ENCODE peak calls at places on chromosomes 11 and 22, in eight cellular contexts. One of them, this sample, is unnamed.

GRCh38 chr22:43110927-43111623 is 525 bp downstream of the BIK start:
- DNase-seq in ovary: peak
- DNase-seq in upper lobe of left lung: peak
- DNase-seq in left ventricle myocardium inferior: no peak
- DNase-seq in fibroblast of pulmonary artery: no peak
- DNase-seq in AG10803: no peak
- DNase-seq in MM.1S: peak
- DNase-seq in heart left ventricle: no peak
- DNase-seq in this sample: no peak

GRCh38 chr11:94142308-94143277 is 14.0 kb downstream of the PANX1 start:
- DNase-seq in ovary: no peak
- DNase-seq in upper lobe of left lung: no peak
- DNase-seq in left ventricle myocardium inferior: no peak
- DNase-seq in fibroblast of pulmonary artery: peak
- DNase-seq in AG10803: no peak
- DNase-seq in MM.1S: no peak
- DNase-seq in heart left ventricle: no peak
- DNase-seq in this sample: peak

GRCh38 chr11:95849087-95849825 is 59.0 kb downstream of the CEP57 start:
- DNase-seq in ovary: peak
- DNase-seq in upper lobe of left lung: no peak
- DNase-seq in left ventricle myocardium inferior: peak
- DNase-seq in fibroblast of pulmonary artery: peak
- DNase-seq in AG10803: peak
- DNase-seq in MM.1S: peak
- DNase-seq in heart left ventricle: peak
- DNase-seq in this sample: peak

GRCh38 chr11:1516273-1517067 is 29.9 kb upstream of the MOB2 start:
- DNase-seq in ovary: peak
- DNase-seq in upper lobe of left lung: no peak
- DNase-seq in left ventricle myocardium inferior: peak
- DNase-seq in fibroblast of pulmonary artery: no peak
- DNase-seq in AG10803: peak
- DNase-seq in MM.1S: no peak
- DNase-seq in heart left ventricle: no peak
- DNase-seq in this sample: no peak

GRCh38 chr11:27282141-27282590 is 80.8 kb downstream of the CCDC34 start:
- DNase-seq in ovary: peak
- DNase-seq in upper lobe of left lung: no peak
- DNase-seq in left ventricle myocardium inferior: peak
- DNase-seq in fibroblast of pulmonary artery: peak
- DNase-seq in AG10803: peak
- DNase-seq in MM.1S: no peak
- DNase-seq in heart left ventricle: peak
- DNase-seq in this sample: peak

GRCh38 chr11:11842426-11843008 is 745 bp downstream of the USP47 start:
- DNase-seq in ovary: peak
- DNase-seq in upper lobe of left lung: no peak
- DNase-seq in left ventricle myocardium inferior: peak
- DNase-seq in fibroblast of pulmonary artery: peak
- DNase-seq in AG10803: peak
- DNase-seq in MM.1S: peak
- DNase-seq in heart left ventricle: peak
- DNase-seq in this sample: peak

GRCh38 chr22:17121235-17122195 is at the start of gene TMEM121B:
- DNase-seq in ovary: peak
- DNase-seq in upper lobe of left lung: peak
- DNase-seq in left ventricle myocardium inferior: peak
- DNase-seq in fibroblast of pulmonary artery: peak
- DNase-seq in AG10803: peak
- DNase-seq in MM.1S: no peak
- DNase-seq in heart left ventricle: peak
- DNase-seq in this sample: peak

GRCh38 chr11:74465291-74465708 is 2.0 kb downstream of the KCNE3 start:
- DNase-seq in ovary: no peak
- DNase-seq in upper lobe of left lung: no peak
- DNase-seq in left ventricle myocardium inferior: no peak
- DNase-seq in fibroblast of pulmonary artery: no peak
- DNase-seq in AG10803: no peak
- DNase-seq in MM.1S: no peak
- DNase-seq in heart left ventricle: no peak
- DNase-seq in this sample: no peak

GRCh38 chr22:18056161-18056666 is 21.6 kb upstream of the PEX26 start:
- DNase-seq in ovary: no peak
- DNase-seq in upper lobe of left lung: no peak
- DNase-seq in left ventricle myocardium inferior: no peak
- DNase-seq in fibroblast of pulmonary artery: no peak
- DNase-seq in AG10803: peak
- DNase-seq in MM.1S: peak
- DNase-seq in heart left ventricle: peak
- DNase-seq in this sample: peak

GRCh38 chr22:48489551-48490512 is 1337.8 kb downstream of the BRD1 start:
- DNase-seq in ovary: no peak
- DNase-seq in upper lobe of left lung: peak
- DNase-seq in left ventricle myocardium inferior: no peak
- DNase-seq in fibroblast of pulmonary artery: no peak
- DNase-seq in AG10803: peak
- DNase-seq in MM.1S: peak
- DNase-seq in heart left ventricle: no peak
- DNase-seq in this sample: no peak

GRCh38 chr11:10623797-10624761 is 55.6 kb upstream of the LYVE1 start:
- DNase-seq in ovary: peak
- DNase-seq in upper lobe of left lung: no peak
- DNase-seq in left ventricle myocardium inferior: no peak
- DNase-seq in fibroblast of pulmonary artery: peak
- DNase-seq in AG10803: no peak
- DNase-seq in MM.1S: peak
- DNase-seq in heart left ventricle: no peak
- DNase-seq in this sample: peak

GRCh38 chr11:113481226-113481625 is 6.0 kb upstream of the DRD2 start:
- DNase-seq in ovary: no peak
- DNase-seq in upper lobe of left lung: no peak
- DNase-seq in left ventricle myocardium inferior: no peak
- DNase-seq in fibroblast of pulmonary artery: no peak
- DNase-seq in AG10803: no peak
- DNase-seq in MM.1S: no peak
- DNase-seq in heart left ventricle: no peak
- DNase-seq in this sample: no peak

GRCh38 chr11:120710354-120711187 is 199.0 kb downstream of the GRIK4 start:
- DNase-seq in ovary: peak
- DNase-seq in upper lobe of left lung: peak
- DNase-seq in left ventricle myocardium inferior: no peak
- DNase-seq in fibroblast of pulmonary artery: peak
- DNase-seq in AG10803: peak
- DNase-seq in MM.1S: no peak
- DNase-seq in heart left ventricle: no peak
- DNase-seq in this sample: peak

GRCh38 chr11:92867913-92868619 is 101.4 kb upstream of the MTNR1B start:
- DNase-seq in ovary: no peak
- DNase-seq in upper lobe of left lung: no peak
- DNase-seq in left ventricle myocardium inferior: no peak
- DNase-seq in fibroblast of pulmonary artery: no peak
- DNase-seq in AG10803: no peak
- DNase-seq in MM.1S: no peak
- DNase-seq in heart left ventricle: no peak
- DNase-seq in this sample: no peak

GRCh38 chr11:100821198-100821597 is 134.1 kb downstream of the ARHGAP42 start:
- DNase-seq in ovary: no peak
- DNase-seq in upper lobe of left lung: no peak
- DNase-seq in left ventricle myocardium inferior: no peak
- DNase-seq in fibroblast of pulmonary artery: peak
- DNase-seq in AG10803: no peak
- DNase-seq in MM.1S: no peak
- DNase-seq in heart left ventricle: no peak
- DNase-seq in this sample: no peak

GRCh38 chr22:28222976-28223375 is 303.9 kb upstream of the PITPNB start:
- DNase-seq in ovary: no peak
- DNase-seq in upper lobe of left lung: no peak
- DNase-seq in left ventricle myocardium inferior: no peak
- DNase-seq in fibroblast of pulmonary artery: no peak
- DNase-seq in AG10803: peak
- DNase-seq in MM.1S: no peak
- DNase-seq in heart left ventricle: no peak
- DNase-seq in this sample: peak

GRCh38 chr11:72326151-72326842 is 82.3 kb upstream of the PHOX2A start:
- DNase-seq in ovary: no peak
- DNase-seq in upper lobe of left lung: no peak
- DNase-seq in left ventricle myocardium inferior: no peak
- DNase-seq in fibroblast of pulmonary artery: peak
- DNase-seq in AG10803: peak
- DNase-seq in MM.1S: no peak
- DNase-seq in heart left ventricle: no peak
- DNase-seq in this sample: peak

GRCh38 chr11:90202342-90202741 is 20.5 kb downstream of the CHORDC1 start:
- DNase-seq in ovary: no peak
- DNase-seq in upper lobe of left lung: no peak
- DNase-seq in left ventricle myocardium inferior: no peak
- DNase-seq in fibroblast of pulmonary artery: no peak
- DNase-seq in AG10803: no peak
- DNase-seq in MM.1S: no peak
- DNase-seq in heart left ventricle: no peak
- DNase-seq in this sample: no peak

GRCh38 chr11:11552688-11553087 is 69.1 kb downstream of the GALNT18 start:
- DNase-seq in ovary: no peak
- DNase-seq in upper lobe of left lung: no peak
- DNase-seq in left ventricle myocardium inferior: no peak
- DNase-seq in fibroblast of pulmonary artery: no peak
- DNase-seq in AG10803: no peak
- DNase-seq in MM.1S: no peak
- DNase-seq in heart left ventricle: no peak
- DNase-seq in this sample: no peak

GRCh38 chr11:8327761-8328192 is 64.1 kb upstream of the LMO1 start:
- DNase-seq in ovary: no peak
- DNase-seq in upper lobe of left lung: no peak
- DNase-seq in left ventricle myocardium inferior: no peak
- DNase-seq in fibroblast of pulmonary artery: no peak
- DNase-seq in AG10803: no peak
- DNase-seq in MM.1S: no peak
- DNase-seq in heart left ventricle: no peak
- DNase-seq in this sample: peak

GRCh38 chr11:106961048-106961447 is 57.2 kb downstream of the GUCY1A2 start:
- DNase-seq in ovary: no peak
- DNase-seq in upper lobe of left lung: no peak
- DNase-seq in left ventricle myocardium inferior: no peak
- DNase-seq in fibroblast of pulmonary artery: peak
- DNase-seq in AG10803: peak
- DNase-seq in MM.1S: no peak
- DNase-seq in heart left ventricle: no peak
- DNase-seq in this sample: no peak
- H3K4me3 ChIP-seq in ovary: no peak
- H3K4me3 ChIP-seq in upper lobe of left lung: no peak
- H3K4me3 ChIP-seq in left ventricle myocardium inferior: no peak
- H3K4me3 ChIP-seq in fibroblast of pulmonary artery: peak
- H3K4me3 ChIP-seq in AG10803: no peak
- H3K4me3 ChIP-seq in MM.1S: no peak
- H3K4me3 ChIP-seq in heart left ventricle: no peak
- H3K4me3 ChIP-seq in this sample: no peak

GRCh38 chr22:21642584-21643448 is 714 bp downstream of the SDF2L1 start:
- DNase-seq in ovary: no peak
- DNase-seq in upper lobe of left lung: peak
- DNase-seq in left ventricle myocardium inferior: no peak
- DNase-seq in fibroblast of pulmonary artery: peak
- DNase-seq in AG10803: peak
- DNase-seq in MM.1S: peak
- DNase-seq in heart left ventricle: no peak
- DNase-seq in this sample: peak
- TF ChIP-seq CTCF in ovary: no peak
- TF ChIP-seq CTCF in upper lobe of left lung: peak
- TF ChIP-seq CTCF in left ventricle myocardium inferior: peak
- TF ChIP-seq CTCF in fibroblast of pulmonary artery: peak
- TF ChIP-seq CTCF in AG10803: peak
- TF ChIP-seq CTCF in MM.1S: peak
- TF ChIP-seq CTCF in heart left ventricle: peak
- TF ChIP-seq CTCF in this sample: peak

GRCh38 chr11:45664376-45665205 is 831 bp downstream of the CHST1 start:
- DNase-seq in ovary: peak
- DNase-seq in upper lobe of left lung: peak
- DNase-seq in left ventricle myocardium inferior: no peak
- DNase-seq in fibroblast of pulmonary artery: no peak
- DNase-seq in AG10803: no peak
- DNase-seq in MM.1S: no peak
- DNase-seq in heart left ventricle: no peak
- DNase-seq in this sample: no peak
- H3K4me3 ChIP-seq in ovary: peak
- H3K4me3 ChIP-seq in upper lobe of left lung: peak
- H3K4me3 ChIP-seq in left ventricle myocardium inferior: peak
- H3K4me3 ChIP-seq in fibroblast of pulmonary artery: peak
- H3K4me3 ChIP-seq in AG10803: peak
- H3K4me3 ChIP-seq in MM.1S: peak
- H3K4me3 ChIP-seq in heart left ventricle: peak
- H3K4me3 ChIP-seq in this sample: peak

GRCh38 chr11:24389575-24389974 is 107.3 kb upstream of the LUZP2 start:
- DNase-seq in ovary: no peak
- DNase-seq in upper lobe of left lung: no peak
- DNase-seq in left ventricle myocardium inferior: no peak
- DNase-seq in fibroblast of pulmonary artery: no peak
- DNase-seq in AG10803: no peak
- DNase-seq in MM.1S: no peak
- DNase-seq in heart left ventricle: no peak
- DNase-seq in this sample: no peak

GRCh38 chr11:24383137-24383536 is 113.7 kb upstream of the LUZP2 start:
- DNase-seq in ovary: no peak
- DNase-seq in upper lobe of left lung: no peak
- DNase-seq in left ventricle myocardium inferior: no peak
- DNase-seq in fibroblast of pulmonary artery: no peak
- DNase-seq in AG10803: no peak
- DNase-seq in MM.1S: no peak
- DNase-seq in heart left ventricle: no peak
- DNase-seq in this sample: no peak

GRCh38 chr11:24391165-24391564 is 105.7 kb upstream of the LUZP2 start:
- DNase-seq in ovary: no peak
- DNase-seq in upper lobe of left lung: no peak
- DNase-seq in left ventricle myocardium inferior: no peak
- DNase-seq in fibroblast of pulmonary artery: peak
- DNase-seq in AG10803: peak
- DNase-seq in MM.1S: no peak
- DNase-seq in heart left ventricle: no peak
- DNase-seq in this sample: peak

DNA sequence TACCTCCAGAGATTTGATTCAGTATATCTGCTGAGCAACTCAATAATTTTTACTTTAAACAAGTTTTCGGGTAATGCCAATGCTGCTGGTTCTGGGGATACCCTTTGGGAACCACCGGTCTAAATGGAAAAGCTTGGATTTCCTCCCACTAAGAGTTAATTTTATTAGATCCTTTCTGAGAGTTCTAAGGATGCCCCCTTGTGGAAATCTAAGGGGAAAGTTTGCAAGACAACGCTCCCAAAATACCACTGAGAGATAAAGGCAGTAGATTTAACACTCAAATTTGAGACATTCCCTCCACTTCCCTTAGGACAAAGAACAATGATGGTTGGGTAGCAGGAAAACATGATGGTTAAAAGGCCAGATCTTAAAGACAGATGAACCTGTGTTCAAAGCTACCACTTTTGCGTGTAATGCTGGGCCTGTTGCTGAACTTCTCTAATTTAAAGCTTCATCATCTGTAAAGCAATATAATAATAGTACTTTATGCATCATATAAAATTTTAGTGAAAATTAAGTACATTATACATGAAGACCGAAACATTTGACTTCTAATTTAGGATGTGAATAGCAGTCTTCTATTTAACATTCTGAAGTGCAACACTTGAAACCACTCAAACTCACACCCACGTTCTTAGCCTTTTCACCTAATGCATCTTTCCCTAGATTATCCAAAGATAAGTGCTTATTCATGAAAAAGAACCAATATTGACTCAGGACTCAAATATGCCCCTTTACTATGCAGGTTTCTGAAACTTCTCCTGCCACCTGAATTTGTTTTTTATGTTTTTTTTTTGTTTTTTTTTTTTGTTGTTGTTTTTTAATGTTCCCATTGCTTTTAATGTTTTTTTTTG is 110.1 kb upstream of the LUZP2 start:
- DNase-seq in ovary: no peak
- DNase-seq in upper lobe of left lung: no peak
- DNase-seq in left ventricle myocardium inferior: no peak
- DNase-seq in fibroblast of pulmonary artery: peak
- DNase-seq in AG10803: peak
- DNase-seq in MM.1S: peak
- DNase-seq in heart left ventricle: no peak
- DNase-seq in this sample: peak
- TF ChIP-seq CTCF in ovary: no peak
- TF ChIP-seq CTCF in upper lobe of left lung: no peak
- TF ChIP-seq CTCF in left ventricle myocardium inferior: peak
- TF ChIP-seq CTCF in fibroblast of pulmonary artery: peak
- TF ChIP-seq CTCF in AG10803: peak
- TF ChIP-seq CTCF in MM.1S: peak
- TF ChIP-seq CTCF in heart left ventricle: peak
- TF ChIP-seq CTCF in this sample: peak